ENCODE peak calls at places on chromosomes 12 and 14, in ten cellular contexts. F, Q, O, V, E, A, I, M, Z and G are unnamed samples.
A peak's percentile ranks its signal among the peaks of the same experiment; 100 is the strongest.

GRCh38 chr12:52452101-52452500 is at the start of gene KRT6B:
- DNase-seq in F (no peak), Q (no peak), O (no peak), V (no peak), E (no peak), A (no peak), I (no peak), M (no peak), Z (no peak), G (no peak)

GRCh38 chr14:50084666-50085065 is 31.7 kb downstream of the VCPKMT start:
- DNase-seq in F (no peak), Q (no peak), O (no peak), V (no peak), E (no peak), A (no peak), I (no peak), M (no peak), Z (no peak), G (no peak)

GRCh38 chr12:78964521-78964920 is 99.9 kb downstream of the SYT1 start:
- DNase-seq in F (peak; percentile 7), Q (peak; percentile 12), O (no peak), V (no peak), E (no peak), A (no peak), I (no peak), M (no peak), Z (no peak), G (no peak)

GRCh38 chr14:87461704-87462103 is 531.3 kb downstream of the GALC start:
- DNase-seq in F (no peak), Q (no peak), O (no peak), V (no peak), E (no peak), A (no peak), I (no peak), M (no peak), Z (no peak), G (no peak)

GRCh38 chr12:33486058-33486457 is 46.4 kb upstream of the SYT10 start:
- DNase-seq in F (no peak), Q (no peak), O (no peak), V (no peak), E (no peak), A (no peak), I (no peak), M (no peak), Z (no peak), G (no peak)

GRCh38 chr14:69387311-69387710 is 10.8 kb downstream of the ERH start:
- DNase-seq in F (peak; percentile 27), Q (no peak), O (no peak), V (no peak), E (no peak), A (no peak), I (no peak), M (no peak), Z (peak; percentile 15), G (no peak)

GRCh38 chr12:50326636-50327284 is 43.4 kb upstream of the LIMA1 start:
- DNase-seq in F (peak; percentile 56), Q (no peak), O (no peak), V (no peak), E (no peak), A (no peak), I (no peak), M (peak; percentile 49), Z (peak; percentile 70), G (peak; percentile 54)

GRCh38 chr14:94028450-94028826 is 2.3 kb downstream of the OTUB2 start:
- DNase-seq in F (no peak), Q (no peak), O (no peak), V (no peak), E (no peak), A (no peak), I (no peak), M (no peak), Z (no peak), G (no peak)

GRCh38 chr14:94823556-94824341 is 53.8 kb upstream of the GSC start:
- DNase-seq in F (peak; percentile 38), Q (no peak), O (no peak), V (no peak), E (no peak), A (no peak), I (peak; percentile 27), M (no peak), Z (peak; percentile 34), G (no peak)

GRCh38 chr12:81992461-81992860 is 233.3 kb upstream of the PPFIA2 start:
- DNase-seq in F (peak; percentile 5), Q (no peak), O (no peak), V (no peak), E (no peak), A (no peak), I (peak; percentile 21), M (peak; percentile 49), Z (peak; percentile 28), G (peak; percentile 34)

GRCh38 chr12:58285551-58285950 is 344.2 kb downstream of the ATP23 start:
- DNase-seq in F (no peak), Q (no peak), O (no peak), V (no peak), E (no peak), A (no peak), I (no peak), M (no peak), Z (no peak), G (no peak)

GRCh38 chr12:13436696-13437391 is 240.3 kb downstream of the EMP1 start:
- DNase-seq in F (peak; percentile 70), Q (peak; percentile 7), O (no peak), V (no peak), E (no peak), A (no peak), I (no peak), M (no peak), Z (peak; percentile 83), G (peak; percentile 73)

GRCh38 chr14:66087231-66087630 is 398.9 kb upstream of the CCDC196 start:
- DNase-seq in F (peak; percentile 81), Q (no peak), O (no peak), V (no peak), E (no peak), A (no peak), I (no peak), M (no peak), Z (peak; percentile 43), G (no peak)

GRCh38 chr14:70644016-70644415 is 2.3 kb downstream of the TTC9 start:
- DNase-seq in F (no peak), Q (no peak), O (no peak), V (no peak), E (no peak), A (no peak), I (no peak), M (no peak), Z (no peak), G (no peak)

GRCh38 chr12:46499901-46500300 is 127.3 kb upstream of the SLC38A2 start:
- DNase-seq in F (no peak), Q (no peak), O (no peak), V (no peak), E (no peak), A (no peak), I (no peak), M (no peak), Z (no peak), G (no peak)

GRCh38 chr14:49970474-49971147 is 77.7 kb downstream of the ARF6 start:
- DNase-seq in F (peak; percentile 43), Q (no peak), O (no peak), V (no peak), E (no peak), A (no peak), I (no peak), M (no peak), Z (peak; percentile 74), G (peak; percentile 42)

GRCh38 chr14:66359500-66359899 is 126.7 kb upstream of the CCDC196 start:
- DNase-seq in F (peak; percentile 54), Q (peak; percentile 27), O (no peak), V (no peak), E (no peak), A (no peak), I (peak; percentile 51), M (no peak), Z (peak; percentile 77), G (no peak)

GRCh38 chr12:68221497-68221896 is 4.1 kb downstream of the IL26 start:
- DNase-seq in F (no peak), Q (no peak), O (no peak), V (no peak), E (no peak), A (no peak), I (no peak), M (no peak), Z (no peak), G (no peak)

GRCh38 chr14:64409509-64409908 is 21.4 kb downstream of the MTHFD1 start:
- DNase-seq in F (no peak), Q (no peak), O (no peak), V (no peak), E (no peak), A (no peak), I (no peak), M (no peak), Z (no peak), G (no peak)